ENCODE peak calls at places on chromosome 13, in five cellular contexts. G is Calu3, E is SHP77, H is substantia nigra, Y is spleen. O is an unnamed sample.

GRCh38 chr13:44660050-44660449 is 83.9 kb upstream of the TSC22D1 start:
- DNase-seq in E (no peak), H (no peak), G (no peak), Y (no peak), O (no peak)

GRCh38 chr13:106453101-106453500 is 82.4 kb downstream of the EFNB2 start:
- DNase-seq in Y (no peak), H (no peak), E (no peak), G (no peak), O (no peak)

GRCh38 chr13:29454931-29455481 is 140.5 kb downstream of the SLC7A1 start:
- DNase-seq in G (peak; percentile 3), Y (no peak), E (no peak), H (no peak), O (no peak)

GRCh38 chr13:70923863-70924752 is 815.9 kb upstream of the KLHL1 start:
- DNase-seq in H (no peak), E (no peak), G (no peak), Y (no peak), O (no peak)

GRCh38 chr13:94058821-94059360 is 420.6 kb downstream of the DCT start:
- DNase-seq in E (no peak), H (no peak), G (no peak), Y (no peak), O (no peak)

GRCh38 chr13:46173656-46174055 is 8.3 kb downstream of the LCP1 start:
- DNase-seq in H (no peak), G (no peak), E (no peak), Y (no peak), O (no peak)

GRCh38 chr13:108996430-108996829 is 367.0 kb downstream of the MYO16 start:
- DNase-seq in H (no peak), E (no peak), Y (no peak), G (no peak), O (no peak)

GRCh38 chr13:99421758-99422555 is 79.3 kb upstream of the TM9SF2 start:
- DNase-seq in G (no peak), E (no peak), Y (no peak), H (no peak), O (no peak)

GRCh38 chr13:62309904-62310303 is 894.3 kb upstream of the PCDH20 start:
- DNase-seq in H (no peak), Y (no peak), G (no peak), E (no peak), O (no peak)

GRCh38 chr13:30373727-30374126 is 48.6 kb upstream of the UBE2L5 start:
- DNase-seq in G (no peak), Y (peak; percentile 88), E (no peak), H (no peak), O (no peak)

GRCh38 chr13:40240293-40240692 is 426.1 kb downstream of the FOXO1 start:
- DNase-seq in E (no peak), Y (no peak), H (no peak), G (no peak), O (no peak)

GRCh38 chr13:27027086-27027667 is 144.4 kb downstream of the USP12 start:
- DNase-seq in Y (no peak), H (no peak), E (no peak), G (no peak), O (no peak)

GRCh38 chr13:106490887-106491321 is 44.6 kb downstream of the EFNB2 start:
- DNase-seq in G (no peak), Y (no peak), E (no peak), H (no peak), O (no peak)

GRCh38 chr13:47904239-47904638 is 96.8 kb downstream of the SUCLA2 start:
- DNase-seq in E (no peak), Y (no peak), H (no peak), G (no peak), O (no peak)